ENCODE peak calls at places on chromosomes 5 and 9, in eight cellular contexts. C is NCI-H1694 treated with DMSO at 0.1 percent for 48 hours, S is NCI-H1105, J is fibroblast of lung, P is transverse colon, A is LoVo, F is HEK293T, Y is activated T-cell treated with anti-CD3 and anti-CD28 coated beads for 48 hours. I is an unnamed sample.
A peak's percentile ranks its signal among the peaks of the same experiment; 100 is the strongest.

GRCh38 chr9:99860266-99860665 is 38.6 kb downstream of the NR4A3 start:
- DNase-seq in P (no peak), C (no peak), F (no peak), S (no peak), Y (no peak), J (no peak), A (no peak), I (no peak)

GRCh38 chr5:67297802-67298532 is 101.4 kb upstream of the CD180 start:
- DNase-seq in F (no peak), C (no peak), A (no peak), J (no peak), P (no peak), S (no peak), Y (no peak), I (no peak)

GRCh38 chr5:172506921-172507320 is 52.6 kb upstream of the SH3PXD2B start:
- DNase-seq in P (no peak), Y (no peak), A (no peak), C (no peak), S (no peak), J (no peak), F (no peak), I (no peak)

GRCh38 chr5:100900796-100901731 is 2.0 kb downstream of the ST8SIA4 start:
- DNase-seq in C (peak; percentile 46), S (peak; percentile 40), F (peak; percentile 45), J (peak; percentile 60), A (no peak), P (peak; percentile 81), Y (peak; percentile 88), I (no peak)

GRCh38 chr5:143147918-143148317 is 255.6 kb downstream of the NR3C1 start:
- DNase-seq in C (no peak), Y (no peak), F (no peak), P (no peak), J (peak; percentile 79), S (no peak), A (no peak), I (peak; percentile 75)

GRCh38 chr9:126329476-126330275 is 3.0 kb downstream of the MVB12B start:
- DNase-seq in S (no peak), Y (no peak), A (no peak), F (no peak), P (peak; percentile 27), C (no peak), J (no peak), I (no peak)

GRCh38 chr5:75961814-75962213 is 121.4 kb upstream of the SV2C start:
- DNase-seq in J (no peak), A (no peak), Y (no peak), C (no peak), P (no peak), S (no peak), F (no peak), I (no peak)

GRCh38 chr5:181042036-181042435 is 2.0 kb downstream of the BTNL9 start:
- DNase-seq in J (no peak), A (no peak), S (no peak), P (no peak), Y (no peak), C (no peak), F (no peak), I (no peak)

GRCh38 chr9:132787748-132788159 is 90.3 kb downstream of the AK8 start:
- DNase-seq in J (no peak), F (no peak), Y (no peak), C (no peak), S (no peak), P (no peak), A (no peak), I (no peak)